ENCODE peak calls at places on chromosomes 5 and 9, in eight cellular contexts. I, B, S, U, A, J, F and L are unnamed samples.

GRCh38 chr5:34957857-34958690 is 28.7 kb downstream of the DNAJC21 start:
- DNase-seq in I (no peak), B (peak; percentile 37), S (peak; percentile 38), U (peak; percentile 40), A (peak; percentile 11), J (no peak), F (peak; percentile 46), L (no peak)

GRCh38 chr5:132483661-132484385 is 6.8 kb downstream of the IRF1 start:
- DNase-seq in I (peak; percentile 52), B (no peak), S (no peak), U (no peak), A (no peak), J (no peak), F (no peak), L (no peak)

GRCh38 chr9:34059231-34059720 is 10.6 kb upstream of the UBAP2 start:
- DNase-seq in I (no peak), B (no peak), S (no peak), U (no peak), A (no peak), J (no peak), F (no peak), L (no peak)

GRCh38 chr9:4630836-4631235 is 31.3 kb upstream of the PLPP6 start:
- DNase-seq in I (no peak), B (peak; percentile 13), S (peak; percentile 54), U (no peak), A (no peak), J (no peak), F (peak; percentile 43), L (no peak)

GRCh38 chr9:18748106-18748719 is 274.3 kb downstream of the ADAMTSL1 start:
- DNase-seq in I (no peak), B (peak; percentile 36), S (no peak), U (no peak), A (no peak), J (no peak), F (no peak), L (no peak)

GRCh38 chr5:108529381-108529780 is 147.5 kb upstream of the FBXL17 start:
- DNase-seq in I (no peak), B (peak; percentile 34), S (no peak), U (no peak), A (no peak), J (no peak), F (no peak), L (no peak)

GRCh38 chr9:116842658-116843057 is 155.6 kb downstream of the TRIM32 start:
- DNase-seq in I (no peak), B (no peak), S (no peak), U (no peak), A (no peak), J (no peak), F (peak; percentile 41), L (no peak)

GRCh38 chr9:86287013-86287412 is 4.7 kb upstream of the ISCA1 start:
- DNase-seq in I (no peak), B (peak; percentile 49), S (peak; percentile 67), U (no peak), A (peak; percentile 38), J (no peak), F (peak; percentile 82), L (no peak)

GRCh38 chr9:99712214-99712613 is 109.5 kb upstream of the NR4A3 start:
- DNase-seq in I (no peak), B (no peak), S (no peak), U (no peak), A (no peak), J (no peak), F (no peak), L (no peak)

GRCh38 chr5:116032094-116032517 is at the start of gene ARL14EPL:
- DNase-seq in I (no peak), B (peak; percentile 71), S (peak; percentile 90), U (peak; percentile 76), A (no peak), J (peak; percentile 19), F (peak; percentile 18), L (peak; percentile 59)

GRCh38 chr5:15598294-15598902 is 98.4 kb downstream of the FBXL7 start:
- DNase-seq in I (no peak), B (no peak), S (no peak), U (peak; percentile 18), A (peak; percentile 18), J (no peak), F (peak; percentile 54), L (no peak)

GRCh38 chr5:134451618-134452505 is 40.2 kb upstream of the CDKN2AIPNL start:
- DNase-seq in I (peak; percentile 74), B (peak; percentile 77), S (peak; percentile 83), U (peak; percentile 73), A (no peak), J (no peak), F (no peak), L (no peak)

GRCh38 chr9:129232839-129233568 is 54.9 kb upstream of the IER5L start:
- DNase-seq in I (no peak), B (no peak), S (no peak), U (no peak), A (no peak), J (no peak), F (no peak), L (no peak)

GRCh38 chr5:83433891-83434290 is 37.7 kb upstream of the VCAN start:
- DNase-seq in I (no peak), B (peak; percentile 51), S (no peak), U (no peak), A (no peak), J (peak; percentile 25), F (no peak), L (peak; percentile 6)

DNA sequence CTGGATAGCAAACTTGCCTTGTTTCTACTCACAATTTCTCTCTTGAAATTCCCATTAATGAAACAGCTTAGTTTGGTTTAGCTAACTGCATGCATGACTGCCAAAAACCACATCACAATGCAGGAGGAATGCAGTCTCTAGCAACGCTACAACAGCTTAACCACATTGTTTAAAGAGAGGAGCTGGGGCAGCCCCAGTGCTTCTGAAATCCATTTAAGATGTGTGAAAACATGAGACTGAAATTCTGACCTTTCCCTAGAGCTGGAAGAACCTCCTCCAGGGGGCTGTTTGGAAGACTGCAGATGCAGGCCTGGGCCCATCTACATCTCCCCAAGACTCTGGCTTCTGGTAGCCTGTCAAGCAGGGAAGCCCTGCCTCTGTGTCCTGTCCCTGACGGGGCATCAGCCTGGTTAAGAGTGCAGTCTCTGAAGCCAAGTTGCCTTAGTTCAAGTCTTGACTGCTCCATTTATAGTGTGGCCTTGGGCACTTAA is 157.1 kb downstream of the ZNF462 start:
- DNase-seq in I (no peak), B (peak; percentile 96), S (peak; percentile 98), U (peak; percentile 91), A (no peak), J (peak; percentile 83), F (peak; percentile 79), L (peak; percentile 82)
- TF ChIP-seq CTCF in I (no peak), B (peak; percentile 36), S (peak; percentile 13), U (no peak), A (no peak), J (peak; percentile 26), F (no peak), L (no peak)

DNA sequence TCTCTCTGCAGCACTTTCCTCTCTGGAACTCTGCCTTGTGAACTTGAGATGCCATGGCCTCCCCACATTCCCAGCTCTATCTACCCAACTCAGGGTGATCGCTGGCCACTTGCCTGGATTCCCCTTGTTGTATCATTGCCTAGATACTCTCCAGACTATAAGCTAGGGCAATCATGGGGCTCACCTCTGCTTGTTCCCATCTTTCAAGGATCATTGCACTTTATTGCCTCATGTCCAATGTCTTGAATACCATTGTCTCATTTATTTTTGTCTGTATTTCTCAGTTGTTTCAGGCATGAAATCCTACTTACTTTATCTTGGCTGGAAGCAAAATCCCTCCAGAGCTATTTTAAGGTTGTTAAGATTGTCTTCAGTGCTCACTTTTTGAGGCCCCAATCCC is 144.1 kb downstream of the PLPPR1 start:
- DNase-seq in I (no peak), B (no peak), S (no peak), U (no peak), A (no peak), J (no peak), F (no peak), L (no peak)
- TF ChIP-seq CTCF in I (no peak), B (no peak), S (no peak), U (no peak), A (no peak), J (no peak), F (no peak), L (no peak)

GRCh38 chr5:401216-402034 is 41.6 kb upstream of the EXOC3 start:
- DNase-seq in I (peak; percentile 54), B (no peak), S (no peak), U (no peak), A (no peak), J (no peak), F (no peak), L (no peak)

GRCh38 chr5:398475-399295 is 44.3 kb upstream of the EXOC3 start:
- DNase-seq in I (peak; percentile 60), B (no peak), S (no peak), U (no peak), A (no peak), J (no peak), F (no peak), L (no peak)

GRCh38 chr5:396715-397032 is 46.3 kb upstream of the EXOC3 start:
- DNase-seq in I (peak; percentile 41), B (no peak), S (no peak), U (no peak), A (no peak), J (no peak), F (no peak), L (no peak)

GRCh38 chr5:400282-401215 is 42.4 kb upstream of the EXOC3 start:
- DNase-seq in I (peak; percentile 57), B (peak; percentile 99), S (peak; percentile 40), U (peak; percentile 93), A (no peak), J (peak; percentile 99), F (no peak), L (peak; percentile 93)

DNA sequence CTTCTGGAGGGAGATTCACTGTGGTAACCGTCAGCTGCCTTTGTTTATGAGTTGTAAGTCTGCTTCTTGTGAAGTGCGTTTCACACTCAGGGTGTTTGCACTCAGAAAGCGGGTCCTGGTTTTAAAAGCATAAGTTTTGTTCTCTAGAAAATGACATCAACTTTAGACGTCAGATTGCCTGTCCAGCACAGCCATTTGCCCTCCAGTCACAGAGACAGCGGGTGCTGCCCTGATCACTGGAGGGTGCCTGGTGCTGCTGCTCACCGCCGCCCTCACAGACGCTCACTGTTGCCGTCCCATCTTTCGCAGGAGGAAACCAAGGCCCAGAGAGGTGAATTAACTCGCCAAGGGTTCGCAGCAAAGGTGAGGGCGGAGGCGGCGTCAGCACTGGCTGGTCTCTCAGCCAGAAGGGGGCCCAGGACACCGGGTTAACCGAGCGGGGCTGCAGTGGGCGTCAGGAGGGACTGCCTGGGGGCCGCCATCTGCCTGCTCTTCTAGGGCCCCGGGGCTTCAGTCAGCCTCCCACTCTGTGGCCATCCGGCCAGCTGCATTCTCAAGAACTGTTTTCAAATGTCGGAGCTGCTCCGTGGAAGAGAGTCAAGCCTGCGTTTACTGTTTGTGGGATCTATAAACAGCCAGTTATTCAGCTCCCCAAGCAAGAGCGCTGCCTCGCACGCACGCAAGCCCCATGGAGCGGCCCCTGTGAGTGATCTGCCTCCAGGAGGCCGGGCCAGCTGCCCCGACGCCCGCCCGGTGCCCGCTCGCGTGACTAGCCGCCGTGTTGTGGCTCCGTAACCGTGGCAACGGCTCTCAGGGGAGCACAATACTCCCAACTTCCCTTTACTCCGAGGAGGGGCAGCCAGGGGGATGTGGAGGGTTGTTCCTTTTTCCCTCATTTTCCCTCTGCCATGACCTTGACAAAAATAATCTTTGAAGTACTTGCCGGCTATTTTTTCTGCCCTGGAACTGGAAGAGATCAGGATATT is 43.4 kb upstream of the EXOC3 start:
- DNase-seq in I (peak; percentile 93), B (peak; percentile 99), S (peak; percentile 92), U (peak; percentile 98), A (peak; percentile 87), J (peak; percentile 97), F (peak; percentile 91), L (peak; percentile 88)
- TF ChIP-seq CTCF in I (no peak), B (no peak), S (no peak), U (peak; percentile 21), A (no peak), J (no peak), F (no peak), L (no peak)

GRCh38 chr5:149279651-149280050 is 8.0 kb downstream of the AFAP1L1 start:
- DNase-seq in I (no peak), B (no peak), S (no peak), U (no peak), A (no peak), J (no peak), F (no peak), L (no peak)
- TF ChIP-seq CTCF in I (no peak), B (no peak), S (no peak), U (no peak), A (no peak), J (no peak), F (no peak), L (no peak)